ENCODE peak calls at places on chromosomes 6 and 20, in four cellular contexts. S is neuronal stem cell, C is H9, Z is mesendoderm. K is an unnamed sample.

GRCh38 chr6:32195652-32195901 is 3.1 kb upstream of the GPSM3 start:
- DNase-seq in S (peak), C (peak), Z (peak), K (peak)

GRCh38 chr6:141562181-141562800 is 570.4 kb upstream of the GJE1 start:
- DNase-seq in S (no peak), C (peak), Z (peak), K (no peak)

GRCh38 chr6:162964703-162965140 is 236.9 kb downstream of the PACRG start:
- DNase-seq in S (no peak), C (no peak), Z (no peak), K (peak)

GRCh38 chr6:22133352-22133751 is 163.5 kb downstream of the PRL start:
- DNase-seq in S (no peak), C (no peak), Z (no peak), K (no peak)

GRCh38 chr6:133964052-133964451 is 11.0 kb downstream of the TBPL1 start:
- DNase-seq in S (no peak), C (no peak), Z (no peak), K (peak)

GRCh38 chr20:14444106-14444505 is 106.7 kb upstream of the FLRT3 start:
- DNase-seq in S (no peak), C (no peak), Z (no peak), K (no peak)

GRCh38 chr20:9838378-9839295 is at the start of gene PAK5:
- DNase-seq in S (peak), C (peak), Z (peak), K (peak)

GRCh38 chr20:51574248-51575033 is 31.9 kb upstream of the NFATC2 start:
- DNase-seq in S (no peak), C (no peak), Z (no peak), K (no peak)

GRCh38 chr20:49575551-49576060 is 7.7 kb upstream of the PTGIS start:
- DNase-seq in S (no peak), C (peak), Z (no peak), K (no peak)

GRCh38 chr6:44701637-44702101 is 314.2 kb downstream of the CDC5L start:
- DNase-seq in S (peak), C (peak), Z (peak), K (no peak)

GRCh38 chr20:57655812-57656161 is 35.6 kb upstream of the ZBP1 start:
- DNase-seq in S (no peak), C (no peak), Z (no peak), K (no peak)

GRCh38 chr6:32102255-32102654 is 6.9 kb downstream of the TNXB start:
- DNase-seq in S (no peak), C (no peak), Z (no peak), K (no peak)

GRCh38 chr6:82954351-82954750 is 111.3 kb downstream of the UBE3D start:
- DNase-seq in S (no peak), C (no peak), Z (no peak), K (peak)

GRCh38 chr20:49938173-49939163 is 2.3 kb downstream of the RNF114 start:
- DNase-seq in S (no peak), C (no peak), Z (no peak), K (peak)

GRCh38 chr20:24565952-24566351 is 96.5 kb downstream of the SYNDIG1 start:
- DNase-seq in S (no peak), C (no peak), Z (no peak), K (no peak)

GRCh38 chr6:43052842-43053544 is 658 bp downstream of the CUL7 start:
- DNase-seq in S (no peak), C (peak), Z (peak), K (peak)

GRCh38 chr6:34072727-34073126 is 73.2 kb downstream of the GRM4 start:
- DNase-seq in S (no peak), C (no peak), Z (no peak), K (no peak)
- H3K23ac ChIP-seq in S (peak), C (no peak), Z (no peak), K (no peak)

GRCh38 chr6:109082178-109082577 is 12.5 kb downstream of the SESN1 start:
- DNase-seq in S (no peak), C (no peak), Z (peak), K (peak)
- H3K23ac ChIP-seq in S (no peak), C (no peak), Z (no peak), K (no peak)

GRCh38 chr20:63456429-63457284 is 15.8 kb downstream of the KCNQ2 start:
- DNase-seq in S (no peak), C (no peak), Z (no peak), K (no peak)
- H3K23ac ChIP-seq in S (peak), C (no peak), Z (no peak), K (no peak)

GRCh38 chr20:62220666-62221568 is 839 bp upstream of the HRH3 start:
- DNase-seq in S (no peak), C (peak), Z (peak), K (no peak)

GRCh38 chr20:62219101-62219991 is 732 bp downstream of the HRH3 start:
- DNase-seq in S (no peak), C (peak), Z (no peak), K (no peak)

GRCh38 chr20:62222266-62222850 is 2.3 kb upstream of the HRH3 start:
- DNase-seq in S (no peak), C (no peak), Z (no peak), K (no peak)

GRCh38 chr20:62217913-62218773 is 1.9 kb downstream of the HRH3 start:
- DNase-seq in S (no peak), C (no peak), Z (no peak), K (no peak)

GRCh38 chr20:62219992-62220665 is at the start of gene HRH3:
- DNase-seq in S (peak), C (peak), Z (peak), K (no peak)
- H3K23ac ChIP-seq in S (peak), C (no peak), Z (no peak), K (no peak)

DNA sequence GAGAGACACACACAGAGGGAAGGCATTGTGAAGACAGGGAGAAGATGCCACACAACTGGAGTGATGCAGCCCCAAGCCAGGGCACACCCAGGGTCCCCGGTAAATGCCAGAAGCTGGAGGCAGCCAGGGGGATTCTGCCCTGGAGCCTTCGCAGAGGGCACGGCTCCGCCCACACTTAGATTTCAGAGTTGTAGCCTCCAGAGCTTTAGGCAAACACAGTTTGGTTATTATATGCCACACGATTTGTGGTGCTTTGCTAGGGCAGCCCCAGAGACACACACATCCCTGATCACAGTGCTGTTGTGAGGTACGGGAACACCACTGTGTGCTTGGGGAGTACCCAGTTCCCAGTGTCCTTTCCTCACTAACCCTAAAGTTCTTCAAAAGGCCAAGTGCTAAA is 280.6 kb downstream of the SMOC2 start:
- DNase-seq in S (no peak), C (no peak), Z (no peak), K (no peak)
- H3K23ac ChIP-seq in S (no peak), C (no peak), Z (no peak), K (no peak)

GRCh38 chr6:151005896-151006632 is 140.6 kb downstream of the MTHFD1L start:
- DNase-seq in S (no peak), C (no peak), Z (no peak), K (no peak)
- H3K23ac ChIP-seq in S (no peak), C (no peak), Z (no peak), K (no peak)

GRCh38 chr6:138685257-138685656 is 88.3 kb upstream of the CCDC28A start:
- DNase-seq in S (no peak), C (no peak), Z (no peak), K (no peak)

GRCh38 chr6:138680085-138680484 is 93.5 kb upstream of the CCDC28A start:
- DNase-seq in S (no peak), C (no peak), Z (no peak), K (peak)

GRCh38 chr6:138678168-138678567 is 95.4 kb upstream of the CCDC28A start:
- DNase-seq in S (no peak), C (no peak), Z (no peak), K (no peak)

GRCh38 chr6:138685781-138686180 is 87.8 kb upstream of the CCDC28A start:
- DNase-seq in S (no peak), C (no peak), Z (no peak), K (no peak)

GRCh38 chr6:138682722-138683521 is 90.6 kb upstream of the CCDC28A start:
- DNase-seq in S (no peak), C (no peak), Z (no peak), K (peak)
- H3K23ac ChIP-seq in S (peak), C (no peak), Z (no peak), K (peak)

GRCh38 chr6:2030682-2031244 is 214.6 kb downstream of the GMDS start:
- DNase-seq in S (no peak), C (peak), Z (no peak), K (peak)
- H3K23ac ChIP-seq in S (no peak), C (no peak), Z (no peak), K (no peak)

GRCh38 chr6:167717455-167717854 is 109.3 kb upstream of the AFDN start:
- DNase-seq in S (no peak), C (no peak), Z (no peak), K (no peak)
- H3K23ac ChIP-seq in S (no peak), C (no peak), Z (no peak), K (no peak)